ENCODE peak calls at places on chromosomes 3 and 15, in ten cellular contexts. One of them, this sample, is unnamed.

GRCh38 chr3:10213156-10213792 is 35.0 kb upstream of the TATDN2 start:
- DNase-seq in K562: no peak
- DNase-seq in suprapubic skin: no peak
- DNase-seq in sigmoid colon: no peak
- DNase-seq in SK-N-SH: no peak
- DNase-seq in spleen: no peak
- DNase-seq in HL-60: no peak
- DNase-seq in upper lobe of left lung: no peak
- DNase-seq in HCT116: no peak
- DNase-seq in stomach: no peak
- DNase-seq in this sample: no peak

GRCh38 chr3:189267981-189268613 is 96.3 kb downstream of the TPRG1 start:
- DNase-seq in K562: no peak
- DNase-seq in suprapubic skin: peak
- DNase-seq in sigmoid colon: no peak
- DNase-seq in SK-N-SH: no peak
- DNase-seq in spleen: no peak
- DNase-seq in HL-60: no peak
- DNase-seq in upper lobe of left lung: no peak
- DNase-seq in HCT116: peak
- DNase-seq in stomach: no peak
- DNase-seq in this sample: no peak

GRCh38 chr3:111649180-111649579 is 54.0 kb upstream of the ZBED2 start:
- DNase-seq in K562: no peak
- DNase-seq in suprapubic skin: no peak
- DNase-seq in sigmoid colon: no peak
- DNase-seq in SK-N-SH: no peak
- DNase-seq in spleen: no peak
- DNase-seq in HL-60: no peak
- DNase-seq in upper lobe of left lung: no peak
- DNase-seq in HCT116: no peak
- DNase-seq in stomach: no peak
- DNase-seq in this sample: no peak

GRCh38 chr15:88002721-88003120 is 253.8 kb downstream of the NTRK3 start:
- DNase-seq in K562: no peak
- DNase-seq in suprapubic skin: no peak
- DNase-seq in sigmoid colon: no peak
- DNase-seq in SK-N-SH: no peak
- DNase-seq in spleen: no peak
- DNase-seq in HL-60: no peak
- DNase-seq in upper lobe of left lung: no peak
- DNase-seq in HCT116: no peak
- DNase-seq in stomach: no peak
- DNase-seq in this sample: no peak

GRCh38 chr15:78347586-78348543 is 7.7 kb downstream of the CRABP1 start:
- DNase-seq in K562: no peak
- DNase-seq in suprapubic skin: no peak
- DNase-seq in sigmoid colon: no peak
- DNase-seq in SK-N-SH: no peak
- DNase-seq in spleen: peak
- DNase-seq in HL-60: no peak
- DNase-seq in upper lobe of left lung: no peak
- DNase-seq in HCT116: no peak
- DNase-seq in stomach: no peak
- DNase-seq in this sample: peak

GRCh38 chr3:29153811-29154210 is 127.1 kb upstream of the RBMS3 start:
- DNase-seq in K562: no peak
- DNase-seq in suprapubic skin: no peak
- DNase-seq in sigmoid colon: no peak
- DNase-seq in SK-N-SH: no peak
- DNase-seq in spleen: no peak
- DNase-seq in HL-60: no peak
- DNase-seq in upper lobe of left lung: no peak
- DNase-seq in HCT116: no peak
- DNase-seq in stomach: no peak
- DNase-seq in this sample: no peak

GRCh38 chr3:25002052-25002451 is 426.0 kb upstream of the RARB start:
- DNase-seq in K562: no peak
- DNase-seq in suprapubic skin: no peak
- DNase-seq in sigmoid colon: no peak
- DNase-seq in SK-N-SH: no peak
- DNase-seq in spleen: no peak
- DNase-seq in HL-60: no peak
- DNase-seq in upper lobe of left lung: no peak
- DNase-seq in HCT116: no peak
- DNase-seq in stomach: no peak
- DNase-seq in this sample: no peak

GRCh38 chr3:107416886-107417285 is 39.6 kb downstream of the CCDC54 start:
- DNase-seq in K562: no peak
- DNase-seq in suprapubic skin: no peak
- DNase-seq in sigmoid colon: no peak
- DNase-seq in SK-N-SH: no peak
- DNase-seq in spleen: no peak
- DNase-seq in HL-60: no peak
- DNase-seq in upper lobe of left lung: no peak
- DNase-seq in HCT116: no peak
- DNase-seq in stomach: no peak
- DNase-seq in this sample: no peak

GRCh38 chr3:149203758-149204157 is 17.9 kb downstream of the CP start:
- DNase-seq in K562: no peak
- DNase-seq in suprapubic skin: no peak
- DNase-seq in sigmoid colon: no peak
- DNase-seq in SK-N-SH: no peak
- DNase-seq in spleen: no peak
- DNase-seq in HL-60: peak
- DNase-seq in upper lobe of left lung: no peak
- DNase-seq in HCT116: no peak
- DNase-seq in stomach: no peak
- DNase-seq in this sample: no peak

GRCh38 chr15:70794596-70795310 is 31.4 kb upstream of the UACA start:
- DNase-seq in K562: no peak
- DNase-seq in suprapubic skin: no peak
- DNase-seq in sigmoid colon: no peak
- DNase-seq in SK-N-SH: no peak
- DNase-seq in spleen: no peak
- DNase-seq in HL-60: no peak
- DNase-seq in upper lobe of left lung: no peak
- DNase-seq in HCT116: no peak
- DNase-seq in stomach: no peak
- DNase-seq in this sample: no peak

GRCh38 chr3:31523543-31523942 is 9.2 kb upstream of the STT3B start:
- DNase-seq in K562: peak
- DNase-seq in suprapubic skin: no peak
- DNase-seq in sigmoid colon: no peak
- DNase-seq in SK-N-SH: no peak
- DNase-seq in spleen: no peak
- DNase-seq in HL-60: no peak
- DNase-seq in upper lobe of left lung: no peak
- DNase-seq in HCT116: no peak
- DNase-seq in stomach: no peak
- DNase-seq in this sample: no peak

GRCh38 chr15:58980351-58980939 is 7.0 kb upstream of the RNF111 start:
- DNase-seq in K562: no peak
- DNase-seq in suprapubic skin: no peak
- DNase-seq in sigmoid colon: no peak
- DNase-seq in SK-N-SH: peak
- DNase-seq in spleen: no peak
- DNase-seq in HL-60: no peak
- DNase-seq in upper lobe of left lung: no peak
- DNase-seq in HCT116: peak
- DNase-seq in stomach: no peak
- DNase-seq in this sample: no peak

GRCh38 chr3:13451301-13451673 is 28.8 kb upstream of the HDAC11 start:
- DNase-seq in K562: no peak
- DNase-seq in suprapubic skin: no peak
- DNase-seq in sigmoid colon: no peak
- DNase-seq in SK-N-SH: no peak
- DNase-seq in spleen: no peak
- DNase-seq in HL-60: no peak
- DNase-seq in upper lobe of left lung: no peak
- DNase-seq in HCT116: no peak
- DNase-seq in stomach: no peak
- DNase-seq in this sample: no peak

GRCh38 chr3:50238549-50239026 is 2.6 kb downstream of the GNAI2 start:
- DNase-seq in K562: no peak
- DNase-seq in suprapubic skin: peak
- DNase-seq in sigmoid colon: peak
- DNase-seq in SK-N-SH: no peak
- DNase-seq in spleen: peak
- DNase-seq in HL-60: no peak
- DNase-seq in upper lobe of left lung: peak
- DNase-seq in HCT116: no peak
- DNase-seq in stomach: peak
- DNase-seq in this sample: peak

GRCh38 chr3:39637807-39638206 is 170.3 kb downstream of the MOBP start:
- DNase-seq in K562: peak
- DNase-seq in suprapubic skin: no peak
- DNase-seq in sigmoid colon: no peak
- DNase-seq in SK-N-SH: no peak
- DNase-seq in spleen: no peak
- DNase-seq in HL-60: peak
- DNase-seq in upper lobe of left lung: no peak
- DNase-seq in HCT116: peak
- DNase-seq in stomach: no peak
- DNase-seq in this sample: no peak
- TF ChIP-seq CTCF in K562: peak
- TF ChIP-seq CTCF in suprapubic skin: no peak
- TF ChIP-seq CTCF in sigmoid colon: no peak
- TF ChIP-seq CTCF in SK-N-SH: peak
- TF ChIP-seq CTCF in spleen: no peak
- TF ChIP-seq CTCF in HL-60: no peak
- TF ChIP-seq CTCF in upper lobe of left lung: no peak
- TF ChIP-seq CTCF in HCT116: peak
- TF ChIP-seq CTCF in stomach: no peak
- TF ChIP-seq CTCF in this sample: no peak

GRCh38 chr3:134362670-134363380 is 11.4 kb downstream of the AMOTL2 start:
- DNase-seq in K562: no peak
- DNase-seq in suprapubic skin: peak
- DNase-seq in sigmoid colon: peak
- DNase-seq in SK-N-SH: no peak
- DNase-seq in spleen: peak
- DNase-seq in HL-60: no peak
- DNase-seq in upper lobe of left lung: no peak
- DNase-seq in HCT116: no peak
- DNase-seq in stomach: no peak
- DNase-seq in this sample: no peak

GRCh38 chr3:134363381-134363755 is 10.9 kb downstream of the AMOTL2 start:
- DNase-seq in K562: peak
- DNase-seq in suprapubic skin: peak
- DNase-seq in sigmoid colon: peak
- DNase-seq in SK-N-SH: peak
- DNase-seq in spleen: peak
- DNase-seq in HL-60: no peak
- DNase-seq in upper lobe of left lung: no peak
- DNase-seq in HCT116: no peak
- DNase-seq in stomach: no peak
- DNase-seq in this sample: no peak

GRCh38 chr3:134365766-134366065 is 8.5 kb downstream of the AMOTL2 start:
- DNase-seq in K562: no peak
- DNase-seq in suprapubic skin: peak
- DNase-seq in sigmoid colon: no peak
- DNase-seq in SK-N-SH: no peak
- DNase-seq in spleen: peak
- DNase-seq in HL-60: no peak
- DNase-seq in upper lobe of left lung: no peak
- DNase-seq in HCT116: no peak
- DNase-seq in stomach: no peak
- DNase-seq in this sample: peak

GRCh38 chr3:134364936-134365765 is 9.1 kb downstream of the AMOTL2 start:
- DNase-seq in K562: no peak
- DNase-seq in suprapubic skin: peak
- DNase-seq in sigmoid colon: peak
- DNase-seq in SK-N-SH: no peak
- DNase-seq in spleen: peak
- DNase-seq in HL-60: no peak
- DNase-seq in upper lobe of left lung: no peak
- DNase-seq in HCT116: no peak
- DNase-seq in stomach: no peak
- DNase-seq in this sample: peak

GRCh38 chr3:134364061-134364935 is 9.9 kb downstream of the AMOTL2 start:
- DNase-seq in K562: peak
- DNase-seq in suprapubic skin: peak
- DNase-seq in sigmoid colon: peak
- DNase-seq in SK-N-SH: peak
- DNase-seq in spleen: peak
- DNase-seq in HL-60: no peak
- DNase-seq in upper lobe of left lung: peak
- DNase-seq in HCT116: peak
- DNase-seq in stomach: peak
- DNase-seq in this sample: peak
- H3K4me3 ChIP-seq in K562: no peak
- H3K4me3 ChIP-seq in suprapubic skin: peak
- H3K4me3 ChIP-seq in sigmoid colon: peak
- H3K4me3 ChIP-seq in SK-N-SH: peak
- H3K4me3 ChIP-seq in spleen: peak
- H3K4me3 ChIP-seq in HL-60: no peak
- H3K4me3 ChIP-seq in upper lobe of left lung: peak
- H3K4me3 ChIP-seq in HCT116: peak
- H3K4me3 ChIP-seq in stomach: peak
- H3K4me3 ChIP-seq in this sample: peak

DNA sequence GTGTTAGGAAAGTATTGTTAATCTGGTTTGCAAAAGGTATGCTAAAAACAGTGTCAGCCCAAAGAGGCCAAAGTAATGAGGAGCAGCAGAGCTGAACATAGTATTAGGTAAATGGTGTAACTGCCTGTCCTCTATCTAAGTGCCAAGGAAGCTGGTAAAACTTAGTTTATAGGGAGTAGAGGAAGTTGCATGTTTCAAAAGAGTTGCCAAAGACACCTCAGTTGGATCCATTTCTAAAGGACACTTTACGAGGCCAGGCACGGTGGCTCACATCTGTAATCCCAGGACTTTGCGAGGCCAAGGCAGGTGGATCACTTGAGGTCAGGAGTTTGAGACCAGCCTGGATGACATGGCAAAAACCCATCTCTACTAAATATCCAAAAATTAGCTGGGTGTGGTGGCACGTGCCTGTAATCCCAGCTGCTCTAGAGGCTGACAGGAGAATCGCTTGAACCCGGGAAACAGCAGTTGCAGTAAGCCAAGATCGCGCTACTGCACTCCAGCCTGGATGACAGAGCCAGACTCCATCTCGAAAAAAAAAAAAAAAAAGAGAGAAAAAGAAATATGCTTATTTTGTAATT is 22.6 kb upstream of the PPIB start:
- DNase-seq in K562: no peak
- DNase-seq in suprapubic skin: no peak
- DNase-seq in sigmoid colon: no peak
- DNase-seq in SK-N-SH: no peak
- DNase-seq in spleen: no peak
- DNase-seq in HL-60: no peak
- DNase-seq in upper lobe of left lung: no peak
- DNase-seq in HCT116: no peak
- DNase-seq in stomach: no peak
- DNase-seq in this sample: no peak
- TF ChIP-seq POLR2AphosphoS5 in K562: no peak
- TF ChIP-seq POLR2AphosphoS5 in suprapubic skin: no peak
- TF ChIP-seq POLR2AphosphoS5 in sigmoid colon: no peak
- TF ChIP-seq POLR2AphosphoS5 in SK-N-SH: no peak
- TF ChIP-seq POLR2AphosphoS5 in spleen: no peak
- TF ChIP-seq POLR2AphosphoS5 in HL-60: no peak
- TF ChIP-seq POLR2AphosphoS5 in upper lobe of left lung: no peak
- TF ChIP-seq POLR2AphosphoS5 in HCT116: no peak
- TF ChIP-seq POLR2AphosphoS5 in stomach: no peak
- TF ChIP-seq POLR2AphosphoS5 in this sample: no peak

GRCh38 chr3:164390046-164390445 is 688.2 kb downstream of the SI start:
- DNase-seq in K562: no peak
- DNase-seq in suprapubic skin: no peak
- DNase-seq in sigmoid colon: no peak
- DNase-seq in SK-N-SH: no peak
- DNase-seq in spleen: no peak
- DNase-seq in HL-60: no peak
- DNase-seq in upper lobe of left lung: no peak
- DNase-seq in HCT116: no peak
- DNase-seq in stomach: no peak
- DNase-seq in this sample: no peak
- TF ChIP-seq CTCF in K562: no peak
- TF ChIP-seq CTCF in suprapubic skin: no peak
- TF ChIP-seq CTCF in sigmoid colon: no peak
- TF ChIP-seq CTCF in SK-N-SH: peak
- TF ChIP-seq CTCF in spleen: no peak
- TF ChIP-seq CTCF in HL-60: no peak
- TF ChIP-seq CTCF in upper lobe of left lung: no peak
- TF ChIP-seq CTCF in HCT116: peak
- TF ChIP-seq CTCF in stomach: no peak
- TF ChIP-seq CTCF in this sample: no peak

This sample was measured in breast epithelium.